ENCODE peak calls at places on chromosomes 11 and 22, in seven cellular contexts. O, Q, D, K, M, F and Z are unnamed samples.

GRCh38 chr11:76788661-76789442 is 5.7 kb downstream of the TSKU start:
- DNase-seq in O (no peak), Q (no peak), D (no peak), K (peak), M (peak), F (no peak), Z (no peak)

GRCh38 chr22:30602049-30602448 is 4.9 kb upstream of the TCN2 start:
- DNase-seq in O (peak), Q (no peak), D (no peak), K (no peak), M (no peak), F (no peak), Z (peak)

GRCh38 chr11:72223615-72224586 is 666 bp upstream of the INPPL1 start:
- DNase-seq in O (peak), Q (peak), D (no peak), K (peak), M (no peak), F (no peak), Z (no peak)

GRCh38 chr11:66172146-66172545 is 96.3 kb upstream of the RAB1B start:
- DNase-seq in O (peak), Q (no peak), D (no peak), K (no peak), M (no peak), F (no peak), Z (peak)

GRCh38 chr22:34761111-34761510 is 304.8 kb upstream of the ISX start:
- DNase-seq in O (no peak), Q (no peak), D (no peak), K (no peak), M (no peak), F (no peak), Z (peak)

GRCh38 chr22:23218867-23219251 is 38.5 kb downstream of the BCR start:
- DNase-seq in O (peak), Q (no peak), D (no peak), K (no peak), M (peak), F (peak), Z (no peak)

GRCh38 chr11:115958089-115959000 is 454.1 kb upstream of the CADM1 start:
- DNase-seq in O (no peak), Q (no peak), D (no peak), K (no peak), M (no peak), F (no peak), Z (no peak)

GRCh38 chr11:97860237-97860636 is 1160.5 kb upstream of the CNTN5 start:
- DNase-seq in O (no peak), Q (no peak), D (no peak), K (no peak), M (no peak), F (no peak), Z (no peak)

GRCh38 chr22:31937328-31937727 is 7.0 kb upstream of the YWHAH start:
- DNase-seq in O (no peak), Q (no peak), D (no peak), K (no peak), M (peak), F (no peak), Z (no peak)

GRCh38 chr11:33699515-33700424 is 856 bp downstream of the C11orf91 start:
- DNase-seq in O (no peak), Q (no peak), D (no peak), K (no peak), M (peak), F (no peak), Z (no peak)

GRCh38 chr11:57567210-57567511 is 311 bp downstream of the UBE2L6 start:
- DNase-seq in O (peak), Q (peak), D (no peak), K (no peak), M (no peak), F (no peak), Z (no peak)

GRCh38 chr11:32071811-32072210 is 19.1 kb upstream of the RCN1 start:
- DNase-seq in O (peak), Q (no peak), D (no peak), K (no peak), M (no peak), F (no peak), Z (peak)

GRCh38 chr11:74615988-74616387 is 23.6 kb downstream of the POLD3 start:
- DNase-seq in O (no peak), Q (no peak), D (no peak), K (no peak), M (no peak), F (no peak), Z (no peak)

GRCh38 chr22:26610072-26610958 is 7.5 kb downstream of the CRYBB1 start:
- DNase-seq in O (peak), Q (peak), D (peak), K (no peak), M (no peak), F (no peak), Z (peak)

GRCh38 chr11:122167100-122167499 is 51.1 kb upstream of the BLID start:
- DNase-seq in O (no peak), Q (no peak), D (no peak), K (no peak), M (no peak), F (no peak), Z (no peak)

GRCh38 chr22:41822289-41823057 is 10.4 kb upstream of the SREBF2 start:
- DNase-seq in O (peak), Q (no peak), D (peak), K (peak), M (peak), F (no peak), Z (peak)

GRCh38 chr11:27046956-27047355 is 6.3 kb downstream of the BBOX1 start:
- DNase-seq in O (no peak), Q (no peak), D (no peak), K (no peak), M (no peak), F (no peak), Z (no peak)

GRCh38 chr22:28116261-28116673 is 197.2 kb upstream of the PITPNB start:
- DNase-seq in O (peak), Q (no peak), D (peak), K (peak), M (no peak), F (no peak), Z (peak)

GRCh38 chr22:45511847-45512261 is 9.2 kb downstream of the FBLN1 start:
- DNase-seq in O (peak), Q (no peak), D (peak), K (no peak), M (no peak), F (no peak), Z (peak)

GRCh38 chr11:12159351-12160099 is 49.1 kb downstream of the MICAL2 start:
- DNase-seq in O (peak), Q (no peak), D (peak), K (no peak), M (no peak), F (no peak), Z (peak)

GRCh38 chr11:65219930-65220213 is 38.1 kb downstream of the CAPN1 start:
- DNase-seq in O (no peak), Q (no peak), D (peak), K (no peak), M (no peak), F (no peak), Z (no peak)

GRCh38 chr11:616320-617220 is 820 bp upstream of the IRF7 start:
- DNase-seq in O (no peak), Q (no peak), D (no peak), K (no peak), M (no peak), F (no peak), Z (no peak)

GRCh38 chr11:121544956-121545355 is 92.2 kb upstream of the SORL1-AS1 start:
- DNase-seq in O (no peak), Q (no peak), D (no peak), K (no peak), M (no peak), F (no peak), Z (no peak)

GRCh38 chr11:114094516-114094915 is 35.0 kb downstream of the ZBTB16 start:
- DNase-seq in O (no peak), Q (no peak), D (no peak), K (no peak), M (no peak), F (no peak), Z (no peak)

GRCh38 chr22:30472994-30473720 is 1.3 kb upstream of the SEC14L3 start:
- DNase-seq in O (no peak), Q (no peak), D (no peak), K (no peak), M (peak), F (no peak), Z (no peak)

GRCh38 chr22:47192106-47192650 is 429.7 kb downstream of the TBC1D22A start:
- DNase-seq in O (no peak), Q (no peak), D (no peak), K (no peak), M (peak), F (no peak), Z (no peak)

GRCh38 chr11:73201888-73202810 is 15.9 kb upstream of the P2RY2 start:
- DNase-seq in O (no peak), Q (no peak), D (no peak), K (no peak), M (no peak), F (no peak), Z (no peak)

GRCh38 chr11:122523841-122524531 is 131.5 kb upstream of the UBASH3B start:
- DNase-seq in O (no peak), Q (no peak), D (peak), K (peak), M (no peak), F (no peak), Z (no peak)

GRCh38 chr11:26121466-26121865 is 210.5 kb upstream of the ANO3 start:
- DNase-seq in O (no peak), Q (no peak), D (no peak), K (no peak), M (no peak), F (no peak), Z (no peak)

GRCh38 chr22:28923826-28924732 is 40.7 kb downstream of the ZNRF3 start:
- DNase-seq in O (no peak), Q (peak), D (no peak), K (peak), M (peak), F (peak), Z (no peak)

GRCh38 chr11:8610532-8611116 is 16.6 kb upstream of the STK33 start:
- DNase-seq in O (no peak), Q (no peak), D (no peak), K (no peak), M (no peak), F (no peak), Z (no peak)

GRCh38 chr11:109960831-109961230 is 132.4 kb upstream of the ZC3H12C start:
- DNase-seq in O (no peak), Q (no peak), D (no peak), K (no peak), M (no peak), F (no peak), Z (no peak)

GRCh38 chr22:23180893-23181762 is 819 bp downstream of the BCR start:
- DNase-seq in O (no peak), Q (no peak), D (no peak), K (no peak), M (no peak), F (no peak), Z (no peak)

GRCh38 chr22:49237703-49238102 is 590.0 kb downstream of the BRD1 start:
- DNase-seq in O (no peak), Q (no peak), D (no peak), K (peak), M (no peak), F (no peak), Z (no peak)

GRCh38 chr11:43278302-43278956 is 33.4 kb upstream of the API5 start:
- DNase-seq in O (peak), Q (no peak), D (no peak), K (no peak), M (no peak), F (no peak), Z (peak)

GRCh38 chr22:26648761-26649363 is 8.5 kb upstream of the MIAT start:
- DNase-seq in O (no peak), Q (no peak), D (no peak), K (no peak), M (no peak), F (peak), Z (no peak)

GRCh38 chr11:75350743-75351540 is 519 bp downstream of the ARRB1 start:
- DNase-seq in O (no peak), Q (no peak), D (no peak), K (peak), M (no peak), F (no peak), Z (no peak)

GRCh38 chr22:25013634-25014033 is 61.1 kb downstream of the KIAA1671 start:
- DNase-seq in O (no peak), Q (no peak), D (no peak), K (no peak), M (no peak), F (no peak), Z (peak)